ENCODE peak calls at places on chromosomes 7 and 10, in four cellular contexts. One of them, this sample, is unnamed.

GRCh38 chr10:14822879-14823755 is 14.7 kb downstream of the CDNF start:
- DNase-seq in NCI-H524: no peak
- DNase-seq in fibroblast of pulmonary artery: peak
- DNase-seq in activated CD4-positive, CD25-positive, alpha-beta regulatory T cell: peak
- DNase-seq in this sample: peak

GRCh38 chr7:41940760-41941343 is 238.0 kb upstream of the INHBA start:
- DNase-seq in NCI-H524: peak
- DNase-seq in fibroblast of pulmonary artery: peak
- DNase-seq in activated CD4-positive, CD25-positive, alpha-beta regulatory T cell: no peak
- DNase-seq in this sample: peak

GRCh38 chr10:100370561-100370975 is 23.5 kb downstream of the SCD start:
- DNase-seq in NCI-H524: no peak
- DNase-seq in fibroblast of pulmonary artery: no peak
- DNase-seq in activated CD4-positive, CD25-positive, alpha-beta regulatory T cell: no peak
- DNase-seq in this sample: no peak

GRCh38 chr10:94049911-94050310 is 56.2 kb downstream of the PLCE1 start:
- DNase-seq in NCI-H524: no peak
- DNase-seq in fibroblast of pulmonary artery: no peak
- DNase-seq in activated CD4-positive, CD25-positive, alpha-beta regulatory T cell: no peak
- DNase-seq in this sample: no peak

GRCh38 chr7:26153246-26153822 is 1.3 kb downstream of the NFE2L3 start:
- DNase-seq in NCI-H524: no peak
- DNase-seq in fibroblast of pulmonary artery: no peak
- DNase-seq in activated CD4-positive, CD25-positive, alpha-beta regulatory T cell: no peak
- DNase-seq in this sample: no peak

GRCh38 chr7:50768470-50769159 is 14.1 kb downstream of the GRB10 start:
- DNase-seq in NCI-H524: no peak
- DNase-seq in fibroblast of pulmonary artery: no peak
- DNase-seq in activated CD4-positive, CD25-positive, alpha-beta regulatory T cell: no peak
- DNase-seq in this sample: no peak

GRCh38 chr10:97456034-97456685 is 10.2 kb downstream of the ZDHHC16 start:
- DNase-seq in NCI-H524: no peak
- DNase-seq in fibroblast of pulmonary artery: no peak
- DNase-seq in activated CD4-positive, CD25-positive, alpha-beta regulatory T cell: no peak
- DNase-seq in this sample: no peak

GRCh38 chr7:44059219-44060090 is 5.9 kb downstream of the PGAM2 start:
- DNase-seq in NCI-H524: no peak
- DNase-seq in fibroblast of pulmonary artery: no peak
- DNase-seq in activated CD4-positive, CD25-positive, alpha-beta regulatory T cell: no peak
- DNase-seq in this sample: no peak

GRCh38 chr7:47239927-47240570 is 341.9 kb downstream of the TNS3 start:
- DNase-seq in NCI-H524: no peak
- DNase-seq in fibroblast of pulmonary artery: peak
- DNase-seq in activated CD4-positive, CD25-positive, alpha-beta regulatory T cell: no peak
- DNase-seq in this sample: no peak

GRCh38 chr10:43255644-43256431 is 11.0 kb downstream of the RASGEF1A start:
- DNase-seq in NCI-H524: no peak
- DNase-seq in fibroblast of pulmonary artery: peak
- DNase-seq in activated CD4-positive, CD25-positive, alpha-beta regulatory T cell: no peak
- DNase-seq in this sample: peak

GRCh38 chr10:61832866-61833481 is 68.5 kb upstream of the ARID5B start:
- DNase-seq in NCI-H524: no peak
- DNase-seq in fibroblast of pulmonary artery: peak
- DNase-seq in activated CD4-positive, CD25-positive, alpha-beta regulatory T cell: no peak
- DNase-seq in this sample: no peak

This sample was measured in D341Med.